ENCODE peak calls at places on chromosomes 5 and 9, in nine cellular contexts. I, D, W, G, Q, H, N, L and A are unnamed samples.

GRCh38 chr5:119315516-119315949 is 40.3 kb upstream of the TNFAIP8 start:
- DNase-seq in I (peak; percentile 26), D (no peak), W (no peak), G (peak; percentile 14), Q (peak; percentile 32), H (no peak), N (no peak), L (no peak), A (peak; percentile 61)

GRCh38 chr5:1089621-1090040 is 22.2 kb downstream of the SLC12A7 start:
- DNase-seq in I (no peak), D (no peak), W (no peak), G (no peak), Q (no peak), H (no peak), N (no peak), L (no peak), A (no peak)

GRCh38 chr5:113572716-113573115 is 59.2 kb downstream of the YTHDC2 start:
- DNase-seq in I (peak; percentile 5), D (no peak), W (no peak), G (no peak), Q (no peak), H (no peak), N (no peak), L (no peak), A (no peak)

GRCh38 chr5:170404398-170404797 is 15.2 kb upstream of the KCNMB1 start:
- DNase-seq in I (no peak), D (no peak), W (no peak), G (no peak), Q (no peak), H (peak; percentile 12), N (no peak), L (no peak), A (no peak)

GRCh38 chr9:36034911-36035490 is 1.7 kb upstream of the RECK start:
- DNase-seq in I (no peak), D (no peak), W (peak; percentile 75), G (no peak), Q (no peak), H (no peak), N (no peak), L (no peak), A (no peak)

GRCh38 chr5:135810188-135810943 is 24.1 kb upstream of the SLC25A48 start:
- DNase-seq in I (no peak), D (peak; percentile 64), W (no peak), G (no peak), Q (no peak), H (no peak), N (no peak), L (no peak), A (no peak)

GRCh38 chr9:123996731-123997421 is 14.7 kb upstream of the LHX2 start:
- DNase-seq in I (no peak), D (no peak), W (no peak), G (peak; percentile 51), Q (no peak), H (no peak), N (no peak), L (peak; percentile 45), A (peak; percentile 8)

GRCh38 chr5:82570-82969 is 9.4 kb upstream of the PLEKHG4B start:
- DNase-seq in I (peak; percentile 4), D (no peak), W (no peak), G (no peak), Q (no peak), H (no peak), N (no peak), L (no peak), A (no peak)

GRCh38 chr9:122202099-122202498 is 26.7 kb downstream of the LHX6 start:
- DNase-seq in I (no peak), D (no peak), W (no peak), G (no peak), Q (no peak), H (no peak), N (no peak), L (no peak), A (no peak)

GRCh38 chr9:126615791-126616447 is 2.2 kb downstream of the LMX1B start:
- DNase-seq in I (no peak), D (no peak), W (no peak), G (no peak), Q (no peak), H (no peak), N (no peak), L (no peak), A (no peak)

GRCh38 chr9:98094316-98094715 is 24.7 kb downstream of the TRIM14 start:
- DNase-seq in I (no peak), D (no peak), W (no peak), G (no peak), Q (no peak), H (no peak), N (no peak), L (peak; percentile 58), A (no peak)

DNA sequence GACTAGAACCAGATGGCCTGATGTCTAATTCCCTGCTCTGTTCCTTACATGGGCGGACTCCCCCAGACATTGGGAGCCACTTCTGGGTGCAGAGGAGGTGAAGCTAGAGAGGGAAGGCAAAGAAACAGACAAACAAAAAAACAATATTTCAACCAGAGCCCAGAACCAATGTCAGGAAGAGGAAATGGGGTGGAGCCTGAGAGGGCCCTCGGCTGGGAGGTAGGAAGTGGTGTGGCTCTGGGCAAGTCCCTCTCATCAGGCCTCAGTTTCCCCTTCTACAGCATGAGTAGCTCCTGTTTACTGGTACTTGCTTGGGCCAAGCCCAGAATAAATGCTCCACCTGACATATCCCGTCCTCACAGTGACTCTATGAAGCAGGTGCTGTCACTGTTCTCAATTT is 11.1 kb downstream of the SH2D3C start:
- DNase-seq in I (no peak), D (no peak), W (no peak), G (no peak), Q (no peak), H (no peak), N (no peak), L (no peak), A (no peak)
- H3K4me3 ChIP-seq in I (no peak overlapping the region), D (no peak overlapping the region), W (no peak overlapping the region), G (no peak overlapping the region), Q (no peak overlapping the region), H (no peak overlapping the region), N (no peak overlapping the region), L (no peak overlapping the region), A (no peak overlapping the region)

GRCh38 chr5:71663570-71663969 is 55.5 kb upstream of the CARTPT start:
- DNase-seq in I (no peak), D (no peak), W (no peak), G (no peak), Q (no peak), H (no peak), N (no peak), L (no peak), A (no peak)

GRCh38 chr5:71653119-71653518 is 66.0 kb upstream of the CARTPT start:
- DNase-seq in I (no peak), D (no peak), W (peak; percentile 8), G (peak; percentile 12), Q (peak; percentile 71), H (no peak), N (no peak), L (no peak), A (peak; percentile 5)

GRCh38 chr5:71663166-71663565 is 55.9 kb upstream of the CARTPT start:
- DNase-seq in I (no peak), D (no peak), W (no peak), G (no peak), Q (no peak), H (no peak), N (no peak), L (no peak), A (no peak)

GRCh38 chr5:71662381-71662780 is 56.7 kb upstream of the CARTPT start:
- DNase-seq in I (no peak), D (no peak), W (no peak), G (no peak), Q (no peak), H (no peak), N (no peak), L (no peak), A (no peak)

DNA sequence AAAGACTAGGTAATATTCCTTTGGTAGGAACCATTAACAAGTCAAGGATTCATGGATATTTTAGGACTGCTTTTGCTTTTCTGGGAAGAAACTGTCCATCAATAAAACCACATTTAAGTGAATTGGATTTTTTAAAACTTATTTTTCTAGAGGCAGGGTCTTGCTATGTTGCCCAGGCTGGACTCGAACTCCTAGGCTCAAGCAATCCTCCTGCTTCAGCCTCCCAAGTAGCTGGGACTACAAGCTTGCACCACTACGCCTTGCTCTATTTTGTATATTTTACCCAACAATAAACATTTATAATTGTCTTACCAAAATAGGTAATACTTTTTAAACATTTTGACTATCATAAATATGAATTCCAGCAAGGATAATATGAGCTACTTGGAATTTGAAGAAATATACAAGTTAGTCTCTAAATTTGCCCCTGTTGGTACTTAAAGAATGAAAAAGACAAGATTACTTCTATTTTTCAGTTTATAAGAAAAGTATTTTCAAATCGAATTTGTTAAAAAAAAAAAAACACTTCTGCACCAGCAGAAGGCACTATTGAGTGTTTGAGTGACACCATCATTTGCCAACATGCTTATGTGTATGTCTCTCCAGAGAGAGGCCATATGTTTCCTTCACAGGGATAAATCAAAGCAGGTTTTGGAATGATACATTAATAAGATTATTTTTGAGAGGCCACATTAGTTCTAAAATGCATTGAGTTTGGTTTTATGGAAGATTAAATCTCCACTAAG is 60.0 kb upstream of the CARTPT start:
- DNase-seq in I (no peak), D (no peak), W (no peak), G (no peak), Q (peak; percentile 10), H (no peak), N (no peak), L (no peak), A (peak; percentile 12)
- TF ChIP-seq CTCF in I (no peak), D (no peak), W (no peak), G (no peak), Q (peak; percentile 7), H (no peak), N (no peak), L (no peak), A (no peak)

GRCh38 chr9:16157216-16157615 is 604.4 kb downstream of the CCDC171 start:
- DNase-seq in I (no peak), D (no peak), W (no peak), G (no peak), Q (no peak), H (no peak), N (no peak), L (no peak), A (no peak)

GRCh38 chr9:16152276-16153065 is 599.6 kb downstream of the CCDC171 start:
- DNase-seq in I (no peak), D (peak; percentile 72), W (no peak), G (peak; percentile 19), Q (no peak), H (no peak), N (no peak), L (no peak), A (no peak)

GRCh38 chr9:16153221-16153620 is 600.4 kb downstream of the CCDC171 start:
- DNase-seq in I (no peak), D (peak; percentile 60), W (no peak), G (no peak), Q (no peak), H (no peak), N (no peak), L (no peak), A (no peak)

GRCh38 chr9:16155878-16156277 is 603.0 kb downstream of the CCDC171 start:
- DNase-seq in I (no peak), D (peak; percentile 5), W (no peak), G (no peak), Q (no peak), H (no peak), N (no peak), L (no peak), A (no peak)

GRCh38 chr9:16154570-16155078 is 601.8 kb downstream of the CCDC171 start:
- DNase-seq in I (peak; percentile 37), D (peak; percentile 74), W (no peak), G (peak; percentile 24), Q (no peak), H (peak; percentile 58), N (no peak), L (no peak), A (peak; percentile 58)
- H3K4me3 ChIP-seq in I (no peak overlapping the region), D (peak overlapping the region; percentile 10), W (no peak overlapping the region), G (peak overlapping the region; percentile 25), Q (peak overlapping the region; percentile 3), H (no peak overlapping the region), N (no peak overlapping the region), L (peak overlapping the region; percentile 15), A (peak overlapping the region; percentile 3)

GRCh38 chr9:2600307-2600706 is 21.3 kb upstream of the VLDLR start:
- DNase-seq in I (no peak), D (no peak), W (no peak), G (no peak), Q (no peak), H (no peak), N (no peak), L (no peak), A (no peak)
- TF ChIP-seq CTCF in I (no peak), D (no peak), W (no peak), G (no peak), Q (peak; percentile 17), H (no peak), N (no peak), L (no peak), A (no peak)